ENCODE peak calls at places on chromosomes 16 and 17, in ten cellular contexts. K is fibroblast of mammary gland, P is progenitor cell of endocrine pancreas, L is PC-3, U is NB4, G is cardiac muscle cell, T is OCI-LY7, M is B cell, R is WTC11, J is IMR-90. H is an unnamed sample.

GRCh38 chr17:29341726-29342125 is 47.8 kb upstream of the NUFIP2 start:
- DNase-seq in G (peak; percentile 57), P (no peak), T (no peak), J (peak; percentile 16), K (peak; percentile 47), R (no peak), L (no peak), M (no peak), U (peak; percentile 69), H (no peak)

GRCh38 chr17:44216173-44216572 is 3.3 kb downstream of the UBTF start:
- DNase-seq in M (peak; percentile 81), T (peak; percentile 88), K (no peak), U (peak; percentile 14), R (no peak), L (no peak), G (no peak), P (no peak), J (no peak), H (no peak)

GRCh38 chr16:90057738-90058173 is 19.4 kb downstream of the PRDM7 start:
- DNase-seq in K (peak; percentile 80), G (peak; percentile 94), P (no peak), U (peak; percentile 99), J (peak; percentile 90), L (peak; percentile 26), R (no peak), T (no peak), M (no peak), H (peak; percentile 29)

GRCh38 chr16:67181346-67181745 is 2.4 kb downstream of the MATCAP1 start:
- DNase-seq in R (no peak), M (no peak), L (peak; percentile 63), J (peak; percentile 92), K (peak; percentile 95), T (no peak), U (no peak), G (peak; percentile 89), P (no peak), H (no peak)

GRCh38 chr17:59893617-59894100 is 738 bp downstream of the RPS6KB1 start:
- DNase-seq in M (no peak), P (no peak), G (peak; percentile 13), U (peak; percentile 59), T (peak; percentile 60), K (peak; percentile 18), R (no peak), J (peak; percentile 8), L (peak; percentile 39), H (peak; percentile 30)

GRCh38 chr17:36657763-36658490 is 56.5 kb downstream of the MRM1 start:
- DNase-seq in M (peak; percentile 25), K (no peak), R (peak; percentile 76), J (no peak), U (peak; percentile 29), T (no peak), L (no peak), P (peak; percentile 21), G (peak; percentile 27), H (peak; percentile 39)

GRCh38 chr16:53309457-53309856 is 124.8 kb upstream of the RBL2 start:
- DNase-seq in R (no peak), T (no peak), U (no peak), K (no peak), P (no peak), L (no peak), M (no peak), J (no peak), G (no peak), H (no peak)

GRCh38 chr17:27529230-27529796 is 73.1 kb downstream of the KSR1 start:
- DNase-seq in T (peak; percentile 25), U (peak; percentile 92), L (no peak), J (peak; percentile 76), P (no peak), K (no peak), M (no peak), G (peak; percentile 71), R (no peak), H (no peak)

GRCh38 chr16:2056681-2057407 is 9.1 kb downstream of the TSC2 start:
- DNase-seq in T (no peak), G (no peak), M (no peak), P (no peak), J (no peak), U (peak; percentile 29), R (no peak), L (no peak), K (no peak), H (no peak)

GRCh38 chr17:49452173-49452572 is 37.5 kb upstream of the PHB1 start:
- DNase-seq in G (no peak), K (no peak), M (no peak), L (no peak), P (no peak), T (no peak), R (no peak), U (peak; percentile 38), J (no peak), H (no peak)

GRCh38 chr17:73069846-73070245 is 22.6 kb downstream of the SLC39A11 start:
- DNase-seq in G (no peak), J (no peak), K (no peak), R (no peak), P (no peak), U (no peak), M (no peak), L (no peak), T (no peak), H (no peak)

GRCh38 chr17:81712468-81713003 is 452 bp downstream of the SLC25A10 start:
- DNase-seq in K (no peak), T (peak; percentile 62), G (peak; percentile 32), R (no peak), L (peak; percentile 25), P (peak; percentile 35), J (no peak), U (peak; percentile 55), M (no peak), H (peak; percentile 59)

DNA sequence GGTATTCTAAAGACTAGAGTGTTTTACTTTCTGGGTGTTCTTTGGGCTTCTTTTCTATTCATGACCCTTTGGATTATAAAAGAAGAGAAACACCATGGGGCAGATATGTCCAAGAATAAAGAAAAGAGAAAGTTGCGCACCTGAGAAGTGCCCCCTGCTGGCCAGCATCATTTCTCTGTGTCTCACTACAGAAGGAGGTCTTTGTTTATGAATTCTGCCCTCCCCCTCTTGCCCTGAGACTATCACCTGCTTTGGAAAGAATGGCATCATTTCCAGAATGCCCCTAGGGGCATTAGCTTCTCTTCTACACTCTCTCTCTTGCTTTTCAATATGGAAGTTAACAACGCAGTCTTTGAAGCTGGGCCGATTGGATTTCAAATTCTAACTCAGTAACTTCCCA is 45.0 kb downstream of the CDH13 start:
- DNase-seq in G (no peak), U (peak; percentile 4), L (peak; percentile 3), T (no peak), K (no peak), J (no peak), R (peak; percentile 43), M (no peak), P (no peak), H (no peak)
- TF ChIP-seq CTCF in G (peak; percentile 48), U (peak; percentile 45), L (peak; percentile 58), T (peak; percentile 78), K (peak; percentile 46), J (peak; percentile 24), R (peak; percentile 32), M (no peak), P (peak; percentile 38), H (peak; percentile 19)

GRCh38 chr17:8630227-8630801 is at the start of gene MYH10:
- DNase-seq in P (no peak), U (no peak), T (peak; percentile 18), R (no peak), J (no peak), G (no peak), K (no peak), M (no peak), L (no peak), H (no peak)
- TF ChIP-seq CTCF in P (no peak), U (no peak), T (peak; percentile 39), R (no peak), J (peak; percentile 25), G (peak; percentile 20), K (no peak), M (peak; percentile 21), L (no peak), H (peak; percentile 15)

DNA sequence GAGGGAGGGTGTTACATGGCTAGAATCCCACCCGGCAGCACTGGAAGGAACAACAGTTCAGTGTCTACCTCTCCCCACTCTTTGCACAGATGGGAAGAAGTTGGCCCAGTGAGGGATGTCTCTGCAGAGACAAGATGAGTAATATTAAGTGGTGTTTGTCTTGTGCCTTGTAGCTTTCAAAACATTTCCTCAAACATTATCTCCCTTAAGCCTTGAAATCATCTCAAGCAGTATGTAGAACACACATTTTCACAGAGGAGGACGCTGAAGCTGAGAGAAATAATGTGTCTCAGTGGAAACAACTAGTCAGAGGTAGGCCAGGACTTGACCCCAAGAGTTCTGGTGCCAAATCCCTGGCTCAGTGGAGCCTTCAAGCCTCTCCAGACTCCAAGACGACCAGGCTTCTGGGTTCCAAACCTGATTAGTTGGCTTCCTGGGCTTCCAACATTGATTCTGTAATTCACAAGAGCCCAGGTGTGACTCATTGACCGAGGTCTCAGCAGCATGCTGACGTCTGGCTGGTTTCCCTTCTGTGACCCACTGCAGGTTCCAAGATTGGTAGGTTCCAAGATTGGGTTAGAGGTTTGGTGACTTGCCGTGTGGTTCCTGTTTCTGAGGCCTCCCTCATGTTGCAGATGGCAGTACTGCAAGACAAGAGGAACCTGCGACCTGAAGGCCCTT is 7.4 kb downstream of the RNF112 start:
- DNase-seq in P (no peak), M (no peak), L (peak; percentile 56), R (no peak), G (peak; percentile 54), K (peak; percentile 82), U (peak; percentile 72), J (peak; percentile 62), T (peak; percentile 34), H (peak; percentile 14)
- TF ChIP-seq CTCF in P (no peak), M (no peak), L (no peak), R (no peak), G (no peak), K (peak; percentile 8), U (peak; percentile 16), J (peak; percentile 9), T (no peak), H (no peak)

GRCh38 chr17:74803971-74804370 is 27.8 kb upstream of the NAT9 start:
- DNase-seq in K (no peak), G (no peak), L (no peak), R (no peak), P (no peak), T (no peak), J (no peak), U (no peak), M (no peak), H (no peak)
- TF ChIP-seq CTCF in K (no peak), G (no peak), L (no peak), R (no peak), P (no peak), T (no peak), J (no peak), U (no peak), M (no peak), H (no peak)

DNA sequence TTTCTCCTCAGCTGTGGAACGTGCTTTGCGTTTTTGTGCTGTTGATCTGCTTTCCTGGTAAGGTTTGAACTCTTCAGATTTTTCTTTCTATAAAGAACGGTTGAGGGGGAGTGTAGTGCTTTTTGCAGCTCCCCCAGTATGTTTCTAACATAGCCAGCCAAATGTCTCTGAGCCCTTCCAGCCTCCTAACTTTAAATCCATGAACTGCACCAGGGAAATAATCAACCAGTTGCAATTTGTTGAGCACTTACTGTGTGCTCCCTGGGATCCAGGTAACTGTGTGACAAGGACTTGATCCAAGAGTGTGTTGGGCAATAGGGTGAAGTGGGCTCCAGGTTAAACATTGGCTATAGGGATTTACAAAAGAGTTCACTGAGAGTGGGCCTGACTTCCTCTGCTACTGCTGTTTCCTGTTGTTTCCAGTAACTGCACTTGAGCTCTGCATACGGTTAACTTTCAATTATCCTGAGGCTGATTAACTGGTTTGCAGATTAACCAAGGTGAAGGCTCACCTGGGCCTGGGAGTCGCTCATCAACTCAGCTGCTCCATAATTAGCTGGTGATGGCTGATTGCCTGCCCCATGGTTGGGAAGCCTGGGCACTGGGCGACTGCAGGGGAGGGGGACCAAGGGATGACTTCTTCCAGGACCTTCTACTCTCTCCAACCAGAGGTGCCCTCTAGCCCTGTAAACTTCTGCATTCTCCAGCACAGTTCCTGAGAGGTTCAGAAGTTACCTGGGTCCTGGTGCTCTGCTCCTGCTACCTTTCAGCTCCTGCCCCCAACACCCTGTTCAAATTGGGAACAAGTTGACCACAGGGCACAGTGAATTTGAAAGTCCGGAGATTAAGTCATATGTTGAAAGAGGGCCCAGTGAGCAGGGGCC is 19.5 kb downstream of the HLF start:
- DNase-seq in U (no peak), P (no peak), T (peak; percentile 13), K (no peak), G (no peak), L (no peak), M (no peak), R (no peak), J (no peak), H (no peak)
- TF ChIP-seq CTCF in U (no peak), P (no peak), T (no peak), K (no peak), G (no peak), L (no peak), M (no peak), R (no peak), J (no peak), H (no peak)